ENCODE peak calls at places on chromosome 10, in five cellular contexts. One of them, this sample, is unnamed.

GRCh38 chr10:52314007-52314821 is at the start of gene DKK1:
- DNase-seq in GM06990: peak
- DNase-seq in NCI-H1436: no peak
- DNase-seq in hypothalamus: no peak
- DNase-seq in stimulated activated CD4-positive, alpha-beta T cell treated with anti-CD3 and anti-CD28 coated beads, Interleukin-4, amount 100 ng/mL, for 1 hour: no peak
- DNase-seq in this sample: peak

GRCh38 chr10:23046032-23046431 is 49.3 kb upstream of the MSRB2 start:
- DNase-seq in NCI-H1436: no peak
- DNase-seq in hypothalamus: no peak
- DNase-seq in stimulated activated CD4-positive, alpha-beta T cell treated with anti-CD3 and anti-CD28 coated beads, Interleukin-4, amount 100 ng/mL, for 1 hour: no peak
- DNase-seq in GM06990: no peak
- DNase-seq in this sample: no peak

GRCh38 chr10:131230641-131231322 is 80.7 kb downstream of the TCERG1L start:
- DNase-seq in stimulated activated CD4-positive, alpha-beta T cell treated with anti-CD3 and anti-CD28 coated beads, Interleukin-4, amount 100 ng/mL, for 1 hour: no peak
- DNase-seq in NCI-H1436: no peak
- DNase-seq in GM06990: no peak
- DNase-seq in hypothalamus: no peak
- DNase-seq in this sample: no peak

GRCh38 chr10:132532784-132533560 is 4.6 kb upstream of the INPP5A start:
- DNase-seq in stimulated activated CD4-positive, alpha-beta T cell treated with anti-CD3 and anti-CD28 coated beads, Interleukin-4, amount 100 ng/mL, for 1 hour: no peak
- DNase-seq in NCI-H1436: no peak
- DNase-seq in hypothalamus: no peak
- DNase-seq in GM06990: no peak
- DNase-seq in this sample: no peak

GRCh38 chr10:90352288-90352687 is 505.6 kb downstream of the HTR7 start:
- DNase-seq in NCI-H1436: no peak
- DNase-seq in stimulated activated CD4-positive, alpha-beta T cell treated with anti-CD3 and anti-CD28 coated beads, Interleukin-4, amount 100 ng/mL, for 1 hour: no peak
- DNase-seq in hypothalamus: no peak
- DNase-seq in GM06990: no peak
- DNase-seq in this sample: no peak

GRCh38 chr10:13977861-13978843 is 352.6 kb downstream of the FRMD4A start:
- DNase-seq in GM06990: no peak
- DNase-seq in stimulated activated CD4-positive, alpha-beta T cell treated with anti-CD3 and anti-CD28 coated beads, Interleukin-4, amount 100 ng/mL, for 1 hour: no peak
- DNase-seq in NCI-H1436: no peak
- DNase-seq in hypothalamus: no peak
- DNase-seq in this sample: no peak

GRCh38 chr10:10886861-10887539 is 130.7 kb upstream of the CELF2 start:
- DNase-seq in NCI-H1436: no peak
- DNase-seq in stimulated activated CD4-positive, alpha-beta T cell treated with anti-CD3 and anti-CD28 coated beads, Interleukin-4, amount 100 ng/mL, for 1 hour: no peak
- DNase-seq in hypothalamus: no peak
- DNase-seq in GM06990: no peak
- DNase-seq in this sample: no peak

GRCh38 chr10:90709727-90710126 is 148.1 kb downstream of the HTR7 start:
- DNase-seq in NCI-H1436: no peak
- DNase-seq in stimulated activated CD4-positive, alpha-beta T cell treated with anti-CD3 and anti-CD28 coated beads, Interleukin-4, amount 100 ng/mL, for 1 hour: no peak
- DNase-seq in GM06990: no peak
- DNase-seq in hypothalamus: no peak
- DNase-seq in this sample: no peak

GRCh38 chr10:62354941-62355340 is 19.2 kb upstream of the ZNF365 start:
- DNase-seq in hypothalamus: no peak
- DNase-seq in GM06990: no peak
- DNase-seq in stimulated activated CD4-positive, alpha-beta T cell treated with anti-CD3 and anti-CD28 coated beads, Interleukin-4, amount 100 ng/mL, for 1 hour: no peak
- DNase-seq in NCI-H1436: no peak
- DNase-seq in this sample: no peak

GRCh38 chr10:121368347-121369025 is 229.8 kb downstream of the FGFR2 start:
- DNase-seq in stimulated activated CD4-positive, alpha-beta T cell treated with anti-CD3 and anti-CD28 coated beads, Interleukin-4, amount 100 ng/mL, for 1 hour: no peak
- DNase-seq in GM06990: no peak
- DNase-seq in hypothalamus: no peak
- DNase-seq in NCI-H1436: no peak
- DNase-seq in this sample: no peak

GRCh38 chr10:12194752-12195271 is 879 bp downstream of the NUDT5 start:
- DNase-seq in stimulated activated CD4-positive, alpha-beta T cell treated with anti-CD3 and anti-CD28 coated beads, Interleukin-4, amount 100 ng/mL, for 1 hour: peak
- DNase-seq in NCI-H1436: no peak
- DNase-seq in hypothalamus: peak
- DNase-seq in GM06990: peak
- DNase-seq in this sample: peak

GRCh38 chr10:20954519-20954918 is 57.4 kb upstream of the NEBL start:
- DNase-seq in stimulated activated CD4-positive, alpha-beta T cell treated with anti-CD3 and anti-CD28 coated beads, Interleukin-4, amount 100 ng/mL, for 1 hour: no peak
- DNase-seq in GM06990: no peak
- DNase-seq in hypothalamus: no peak
- DNase-seq in NCI-H1436: no peak
- DNase-seq in this sample: no peak

GRCh38 chr10:89228136-89228535 is 21.0 kb upstream of the CH25H start:
- DNase-seq in NCI-H1436: no peak
- DNase-seq in stimulated activated CD4-positive, alpha-beta T cell treated with anti-CD3 and anti-CD28 coated beads, Interleukin-4, amount 100 ng/mL, for 1 hour: no peak
- DNase-seq in GM06990: no peak
- DNase-seq in hypothalamus: no peak
- DNase-seq in this sample: no peak